ENCODE peak calls at places on chromosomes 12 and 14, in eight cellular contexts. V is GM12891; E is stimulated activated CD4-positive, alpha-beta T cell treated with anti-CD3 and anti-CD28 coated beads, Interleukin-15, amount 100 ng/mL, for 1 hour; C is G401; A is activated CD4-positive, alpha-beta T cell treated with anti-CD3 and anti-CD28 coated beads, Interleukin-2, amount 10 ng/mL, durations not matched to agents 7 days and 5 days; B is NCI-H1105 treated with DMSO at 0.1 percent for 48 hours; J is AG08395; X is AG04450. L is an unnamed sample.

GRCh38 chr12:50620050-50620974 is 115.5 kb downstream of the DIP2B start:
- DNase-seq in J (peak; percentile 93), C (no peak), A (no peak), E (no peak), V (no peak), B (no peak), X (no peak), L (peak; percentile 83)

GRCh38 chr12:68538722-68539614 is 71.7 kb upstream of the RAP1B start:
- DNase-seq in A (peak; percentile 86), E (no peak), B (no peak), V (no peak), C (no peak), X (no peak), J (peak; percentile 64), L (peak; percentile 72)

GRCh38 chr12:57605308-57606015 is 838 bp downstream of the DTX3 start:
- DNase-seq in X (no peak), C (peak; percentile 63), E (no peak), B (no peak), A (no peak), V (no peak), J (no peak), L (no peak)

GRCh38 chr14:68576031-68576430 is 216.8 kb downstream of the ZFP36L1 start:
- DNase-seq in J (no peak), X (no peak), C (no peak), B (no peak), E (no peak), V (no peak), A (no peak), L (no peak)

GRCh38 chr14:85444685-85445084 is 85.3 kb upstream of the FLRT2 start:
- DNase-seq in C (no peak), A (no peak), X (no peak), B (peak; percentile 85), E (no peak), V (no peak), J (peak; percentile 12), L (peak; percentile 63)

GRCh38 chr14:101174522-101174838 is 271.0 kb upstream of the RTL1 start:
- DNase-seq in B (peak; percentile 88), J (no peak), X (no peak), A (no peak), C (peak; percentile 39), E (no peak), V (no peak), L (no peak)

GRCh38 chr14:75223664-75224154 is 47.3 kb upstream of the TMED10 start:
- DNase-seq in C (peak; percentile 32), A (no peak), B (no peak), X (no peak), V (no peak), E (no peak), J (no peak), L (no peak)

GRCh38 chr12:91931110-91931509 is 214.5 kb downstream of the BTG1 start:
- DNase-seq in B (peak; percentile 38), J (peak; percentile 10), A (no peak), E (no peak), X (no peak), C (no peak), V (no peak), L (no peak)

GRCh38 chr12:111367661-111368221 is 1.2 kb downstream of the PHETA1 start:
- DNase-seq in V (no peak), J (no peak), X (no peak), C (no peak), B (no peak), A (no peak), E (no peak), L (peak; percentile 32)

GRCh38 chr12:31961137-31961536 is 1.9 kb downstream of the RESF1 start:
- DNase-seq in A (no peak), V (no peak), J (no peak), E (no peak), B (no peak), C (peak; percentile 3), X (no peak), L (no peak)

GRCh38 chr14:77918448-77918847 is 118.5 kb downstream of the ADCK1 start:
- DNase-seq in A (no peak), X (no peak), J (no peak), B (no peak), E (no peak), C (no peak), V (no peak), L (no peak)

GRCh38 chr14:51849095-51849494 is 11.3 kb upstream of the GNG2 start:
- DNase-seq in C (no peak), A (no peak), B (no peak), E (no peak), V (no peak), X (no peak), J (peak; percentile 57), L (no peak)

GRCh38 chr14:100072783-100073346 is 7.6 kb downstream of the EVL start:
- DNase-seq in V (no peak), J (no peak), E (no peak), X (no peak), C (no peak), A (peak; percentile 71), B (no peak), L (no peak)

GRCh38 chr12:4664111-4664510 is 15.2 kb downstream of the NDUFA9 start:
- DNase-seq in V (no peak), J (peak; percentile 86), X (peak; percentile 46), B (no peak), C (no peak), E (no peak), A (no peak), L (peak; percentile 55)

GRCh38 chr14:95048771-95049312 is 108.5 kb downstream of the DICER1 start:
- DNase-seq in E (no peak), V (no peak), C (no peak), B (no peak), X (no peak), J (no peak), A (no peak), L (no peak)

GRCh38 chr14:36021030-36021422 is 155.5 kb downstream of the PTCSC3 start:
- DNase-seq in J (no peak), V (no peak), E (no peak), B (no peak), X (no peak), C (no peak), A (no peak), L (no peak)

GRCh38 chr14:75280831-75281690 is 2.4 kb downstream of the FOS start:
- DNase-seq in V (no peak), J (no peak), C (no peak), E (no peak), B (no peak), A (no peak), X (no peak), L (peak; percentile 75)

GRCh38 chr12:53694746-53695145 is 18.9 kb upstream of the ATP5MC2 start:
- DNase-seq in J (no peak), B (no peak), E (no peak), X (no peak), C (no peak), A (no peak), V (no peak), L (no peak)

GRCh38 chr14:96662116-96662901 is 134.9 kb upstream of the VRK1 start:
- DNase-seq in E (no peak), B (peak; percentile 23), V (no peak), A (no peak), J (no peak), C (no peak), X (no peak), L (no peak)

GRCh38 chr12:115583591-115583990 is 693.9 kb downstream of the MED13L start:
- DNase-seq in X (no peak), V (no peak), J (no peak), A (no peak), B (peak; percentile 93), E (no peak), C (no peak), L (no peak)

GRCh38 chr12:11920231-11920630 is 150.5 kb upstream of the BCL2L14 start:
- DNase-seq in B (no peak), A (no peak), J (no peak), V (no peak), X (no peak), E (no peak), C (no peak), L (no peak)

GRCh38 chr12:100346660-100347059 is 10.2 kb upstream of the SLC17A8 start:
- DNase-seq in X (no peak), J (no peak), C (no peak), A (no peak), V (no peak), E (no peak), B (peak; percentile 48), L (peak; percentile 24)

GRCh38 chr12:98352218-98352811 is 163.1 kb upstream of the TMPO start:
- DNase-seq in A (no peak), C (no peak), V (no peak), B (no peak), X (peak; percentile 34), J (peak; percentile 57), E (no peak), L (peak; percentile 85)

L was measured in fibroblast of pulmonary artery.